ENCODE peak calls at places on chromosomes 11 and 22, in seven cellular contexts. M is CD4-positive, alpha-beta T cell; N is IMR-90; W is NB4; S is lower leg skin; A is fibroblast of the aortic adventitia; O is hepatocyte. X is an unnamed sample.
A peak's percentile ranks its signal among the peaks of the same experiment; 100 is the strongest.

GRCh38 chr11:4704054-4704789 is at the start of gene MMP26:
- DNase-seq in M (no peak), N (no peak), W (peak; percentile 90), S (no peak), A (no peak), O (no peak), X (no peak)

GRCh38 chr22:42664976-42665831 is 16.0 kb upstream of the CYB5R3 start:
- DNase-seq in M (no peak), N (no peak), W (no peak), S (no peak), A (no peak), O (no peak), X (no peak)

GRCh38 chr22:42074846-42075245 is 798 bp downstream of the PHETA2 start:
- DNase-seq in M (no peak), N (no peak), W (no peak), S (peak; percentile 78), A (no peak), O (no peak), X (no peak)

GRCh38 chr11:69155302-69156198 is at the start of gene SMIM38:
- DNase-seq in M (no peak), N (no peak), W (no peak), S (no peak), A (no peak), O (no peak), X (no peak)

GRCh38 chr22:41028841-41029240 is 63.6 kb upstream of the EP300 start:
- DNase-seq in M (no peak), N (peak; percentile 94), W (peak; percentile 78), S (no peak), A (peak; percentile 86), O (peak; percentile 54), X (no peak)

GRCh38 chr22:44462246-44463015 is 35.6 kb downstream of the RTL6 start:
- DNase-seq in M (peak; percentile 14), N (no peak), W (no peak), S (peak; percentile 68), A (no peak), O (no peak), X (no peak)

GRCh38 chr11:70020336-70021214 is 57.5 kb upstream of the ANO1 start:
- DNase-seq in M (no peak), N (peak; percentile 33), W (no peak), S (peak; percentile 81), A (peak; percentile 9), O (no peak), X (no peak)

GRCh38 chr22:20140521-20140964 is 8.9 kb downstream of the ZDHHC8 start:
- DNase-seq in M (no peak), N (no peak), W (no peak), S (no peak), A (no peak), O (no peak), X (no peak)

GRCh38 chr11:67400251-67400941 is 1.3 kb downstream of the PPP1CA start:
- DNase-seq in M (no peak), N (no peak), W (peak; percentile 58), S (no peak), A (peak; percentile 45), O (no peak), X (no peak)

GRCh38 chr22:20305894-20306645 is 13.8 kb downstream of the DGCR6L start:
- DNase-seq in M (no peak), N (no peak), W (peak; percentile 68), S (no peak), A (no peak), O (no peak), X (no peak)

GRCh38 chr11:108472681-108473080 is 5.4 kb upstream of the C11orf65 start:
- DNase-seq in M (no peak), N (no peak), W (no peak), S (no peak), A (no peak), O (no peak), X (no peak)

DNA sequence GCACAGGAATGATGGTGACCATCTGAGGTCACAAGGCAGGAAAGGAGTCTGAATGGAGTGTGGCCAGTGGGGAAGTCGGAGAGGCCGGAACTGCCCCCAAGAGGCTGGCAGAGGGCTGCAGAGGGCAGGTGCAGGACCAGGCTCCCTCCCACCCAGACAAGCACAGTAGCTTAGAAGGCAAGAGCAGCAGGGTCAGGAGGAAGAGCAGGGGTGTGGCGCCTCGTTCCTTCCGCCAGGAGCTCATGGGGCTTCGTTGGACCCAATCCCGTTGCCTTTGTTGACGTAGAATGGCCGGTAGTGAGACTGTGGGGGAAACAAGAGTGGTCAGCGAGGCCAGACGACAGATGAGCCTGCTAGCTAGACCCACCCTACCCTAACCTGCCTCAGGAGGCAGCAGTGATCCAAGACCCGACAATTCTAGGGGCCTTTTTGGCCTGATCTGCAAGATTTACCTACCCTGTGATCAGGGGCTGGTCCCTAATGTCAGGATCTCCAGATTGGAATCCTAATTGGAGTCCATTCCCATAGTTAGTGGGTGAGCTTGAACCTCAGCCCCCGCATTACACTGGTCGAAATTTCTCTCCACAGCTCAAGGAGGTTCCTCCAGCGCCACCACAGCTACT is 25.6 kb downstream of the TRIM29 start:
- DNase-seq in M (no peak), N (no peak), W (no peak), S (no peak), A (no peak), O (no peak), X (no peak)
- TF ChIP-seq CTCF in M (no peak), N (no peak), W (no peak), S (no peak), A (no peak), O (no peak), X (peak; percentile 29)

GRCh38 chr11:134978388-134979088 is 566.5 kb upstream of the B3GAT1 start:
- DNase-seq in M (no peak), N (no peak), W (peak; percentile 14), S (peak; percentile 69), A (no peak), O (no peak), X (no peak)
- TF ChIP-seq CTCF in M (no peak), N (no peak), W (no peak), S (no peak), A (no peak), O (no peak), X (no peak)

GRCh38 chr11:95089620-95090542 is at the start of gene ENDOD1:
- DNase-seq in M (peak; percentile 87), N (peak; percentile 74), W (peak; percentile 87), S (peak; percentile 96), A (peak; percentile 75), O (peak; percentile 94), X (peak; percentile 66)
- TF ChIP-seq CTCF in M (no peak), N (peak; percentile 2), W (no peak), S (no peak), A (peak; percentile 22), O (no peak), X (peak; percentile 4)

GRCh38 chr22:26527167-26527566 is 14.9 kb upstream of the TFIP11 start:
- DNase-seq in M (no peak), N (no peak), W (no peak), S (no peak), A (no peak), O (no peak), X (no peak)
- TF ChIP-seq CTCF in M (no peak), N (no peak), W (no peak), S (no peak), A (no peak), O (no peak), X (no peak)

DNA sequence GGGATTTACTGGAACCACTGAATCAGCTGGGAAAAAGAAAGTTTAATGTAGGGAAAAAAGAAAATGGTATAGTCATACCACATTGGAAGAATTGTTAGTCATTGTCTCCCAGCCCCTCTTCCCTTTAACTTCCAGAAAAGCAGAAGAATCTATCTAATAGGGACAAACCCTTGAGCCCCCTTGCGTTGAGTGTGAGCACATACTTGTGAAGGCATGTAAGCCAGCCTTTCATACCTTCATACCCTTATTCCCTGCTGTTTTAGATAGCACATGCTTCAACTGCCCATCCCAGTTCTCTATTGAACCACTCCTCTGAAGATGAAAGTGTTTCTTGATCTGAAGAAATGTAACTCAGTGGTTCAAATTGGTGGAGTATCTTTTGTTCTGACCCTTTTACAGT is 6.6 kb downstream of the TREH start:
- DNase-seq in M (no peak), N (no peak), W (no peak), S (no peak), A (no peak), O (peak; percentile 7), X (no peak)
- TF ChIP-seq CTCF in M (no peak), N (no peak), W (no peak), S (no peak), A (peak; percentile 26), O (no peak), X (peak; percentile 37)

DNA sequence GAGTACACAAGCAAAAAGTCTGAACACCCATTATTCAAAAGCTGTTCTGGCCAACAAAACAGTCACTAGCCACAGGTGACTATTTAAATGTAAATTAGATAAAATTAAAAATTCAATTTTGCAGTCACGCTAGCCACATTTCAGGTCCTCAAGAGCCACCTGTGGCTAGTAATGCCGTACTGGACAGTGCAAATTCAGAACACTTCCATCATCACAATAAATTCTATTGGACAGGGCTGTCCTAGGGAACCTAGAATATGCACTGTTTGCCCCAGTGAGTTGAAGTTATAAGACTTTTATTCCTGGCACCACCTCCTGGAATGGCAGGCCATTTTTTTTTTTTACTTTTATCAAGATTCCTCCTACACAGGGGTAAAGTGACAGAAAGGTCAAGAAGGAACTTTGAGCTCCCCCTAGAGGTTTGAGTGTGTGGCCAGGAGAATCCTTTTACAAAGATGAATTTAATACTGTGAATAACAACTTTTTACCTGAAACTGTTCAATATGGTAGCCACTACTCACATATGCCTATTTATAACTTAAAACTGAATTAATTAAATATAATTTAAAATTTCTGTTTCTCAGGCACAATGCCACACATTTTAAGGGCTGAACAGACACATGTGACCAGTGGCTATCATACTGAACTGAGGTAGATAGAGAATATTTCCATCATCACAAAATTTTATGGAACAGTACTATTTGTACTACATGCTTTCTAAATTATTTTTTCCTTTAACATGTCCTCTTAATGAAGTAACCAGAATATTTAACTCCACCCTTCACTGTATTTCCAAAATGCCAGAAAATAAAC is 6.5 kb downstream of the MSANTD2 start:
- DNase-seq in M (no peak), N (peak; percentile 40), W (peak; percentile 66), S (no peak), A (peak; percentile 59), O (peak; percentile 71), X (no peak)
- TF ChIP-seq CTCF in M (peak; percentile 84), N (peak; percentile 65), W (peak; percentile 85), S (no peak), A (peak; percentile 74), O (peak; percentile 61), X (peak; percentile 81)

DNA sequence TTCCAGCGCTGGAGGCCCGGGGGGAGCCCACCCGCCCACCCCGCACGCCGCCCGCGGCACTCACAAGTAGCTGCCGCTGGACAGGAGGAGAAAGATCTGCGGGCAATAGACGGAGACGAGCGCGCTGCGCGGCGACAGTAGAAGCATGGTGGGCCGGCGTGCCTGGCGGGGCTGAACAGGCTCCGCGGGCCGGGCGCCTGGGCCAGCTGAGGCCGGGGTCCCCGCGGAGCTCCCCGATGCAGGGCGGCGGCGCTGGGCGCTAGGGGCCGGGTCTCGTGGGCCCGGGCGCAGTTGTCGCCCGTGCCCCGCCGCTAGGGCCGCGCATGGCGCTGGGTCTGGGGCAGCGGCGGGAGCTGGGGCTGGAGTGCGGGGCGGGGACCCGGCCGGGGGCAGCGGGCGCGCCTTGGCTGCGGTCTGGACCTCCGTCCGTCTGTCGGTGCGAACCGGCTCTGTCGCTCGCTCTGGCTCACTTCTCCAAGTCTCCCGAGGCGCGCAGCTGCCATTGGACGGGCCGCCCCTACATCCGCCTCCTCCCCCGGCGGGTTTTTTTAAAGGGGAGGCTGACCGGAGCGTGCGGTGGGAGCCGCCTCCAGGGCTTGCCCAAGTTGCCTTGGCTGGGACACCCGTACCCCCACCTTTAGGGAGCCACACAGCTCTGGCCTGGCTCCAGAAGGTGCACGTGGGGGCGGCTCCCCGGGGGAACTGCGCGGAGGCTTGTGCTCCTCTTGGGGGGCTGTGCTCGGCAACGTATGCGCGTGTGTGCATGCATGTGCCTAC is 4.7 kb downstream of the WNT7B start:
- DNase-seq in M (no peak), N (no peak), W (peak; percentile 49), S (no peak), A (no peak), O (no peak), X (no peak)
- TF ChIP-seq CTCF in M (no peak), N (no peak), W (no peak), S (no peak), A (no peak), O (no peak), X (no peak)

GRCh38 chr11:17473071-17473744 is 3.4 kb downstream of the ABCC8 start:
- DNase-seq in M (no peak), N (peak; percentile 7), W (peak; percentile 11), S (no peak), A (no peak), O (peak; percentile 50), X (peak; percentile 41)
- TF ChIP-seq CTCF in M (no peak), N (peak; percentile 27), W (no peak), S (no peak), A (no peak), O (no peak), X (peak; percentile 51)